ENCODE peak calls at places on chromosomes 4 and X, in five cellular contexts. One of them, this sample, is unnamed.

GRCh38 chr4:10738826-10739489 is 54.4 kb upstream of the CLNK start:
- DNase-seq in fibroblast of lung: peak
- DNase-seq in PC-3: no peak
- DNase-seq in endothelial cell of umbilical vein: no peak
- DNase-seq in HCT116: no peak
- DNase-seq in this sample: no peak

GRCh38 chrX:13432776-13433605 is 113.1 kb upstream of the ATXN3L start:
- DNase-seq in fibroblast of lung: peak
- DNase-seq in PC-3: no peak
- DNase-seq in endothelial cell of umbilical vein: no peak
- DNase-seq in HCT116: no peak
- DNase-seq in this sample: no peak

GRCh38 chrX:137565921-137566745 is at the start of gene ZIC3:
- DNase-seq in fibroblast of lung: peak
- DNase-seq in PC-3: peak
- DNase-seq in endothelial cell of umbilical vein: peak
- DNase-seq in HCT116: no peak
- DNase-seq in this sample: peak

GRCh38 chr4:86901864-86902263 is 9.6 kb upstream of the C4orf36 start:
- DNase-seq in fibroblast of lung: no peak
- DNase-seq in PC-3: no peak
- DNase-seq in endothelial cell of umbilical vein: no peak
- DNase-seq in HCT116: no peak
- DNase-seq in this sample: no peak

GRCh38 chr4:117965608-117966007 is 68.7 kb upstream of the NDST3 start:
- DNase-seq in fibroblast of lung: no peak
- DNase-seq in PC-3: no peak
- DNase-seq in endothelial cell of umbilical vein: no peak
- DNase-seq in HCT116: no peak
- DNase-seq in this sample: peak

GRCh38 chr4:5989236-5990225 is 28.7 kb downstream of the C4orf50 start:
- DNase-seq in fibroblast of lung: no peak
- DNase-seq in PC-3: no peak
- DNase-seq in endothelial cell of umbilical vein: no peak
- DNase-seq in HCT116: no peak
- DNase-seq in this sample: no peak

GRCh38 chr4:7939377-7940108 is at the start of gene AFAP1:
- DNase-seq in fibroblast of lung: peak
- DNase-seq in PC-3: peak
- DNase-seq in endothelial cell of umbilical vein: peak
- DNase-seq in HCT116: peak
- DNase-seq in this sample: peak

GRCh38 chr4:147336252-147336651 is 144.6 kb upstream of the EDNRA start:
- DNase-seq in fibroblast of lung: peak
- DNase-seq in PC-3: no peak
- DNase-seq in endothelial cell of umbilical vein: peak
- DNase-seq in HCT116: no peak
- DNase-seq in this sample: peak

GRCh38 chrX:66221856-66222255 is 57.8 kb downstream of the HEPH start:
- DNase-seq in fibroblast of lung: peak
- DNase-seq in PC-3: no peak
- DNase-seq in endothelial cell of umbilical vein: no peak
- DNase-seq in HCT116: no peak
- DNase-seq in this sample: no peak

GRCh38 chrX:104972737-104973136 is 247.8 kb downstream of the TEX13A start:
- DNase-seq in fibroblast of lung: no peak
- DNase-seq in PC-3: peak
- DNase-seq in endothelial cell of umbilical vein: no peak
- DNase-seq in HCT116: no peak
- DNase-seq in this sample: no peak

GRCh38 chrX:118727686-118728339 is 407 bp downstream of the IL13RA1 start:
- DNase-seq in fibroblast of lung: peak
- DNase-seq in PC-3: peak
- DNase-seq in endothelial cell of umbilical vein: peak
- DNase-seq in HCT116: no peak
- DNase-seq in this sample: no peak

GRCh38 chr4:101753702-101754101 is 36.8 kb upstream of the BANK1 start:
- DNase-seq in fibroblast of lung: peak
- DNase-seq in PC-3: no peak
- DNase-seq in endothelial cell of umbilical vein: no peak
- DNase-seq in HCT116: no peak
- DNase-seq in this sample: no peak

GRCh38 chr4:1502501-1502886 is 96.3 kb upstream of the NKX1-1 start:
- DNase-seq in fibroblast of lung: no peak
- DNase-seq in PC-3: no peak
- DNase-seq in endothelial cell of umbilical vein: no peak
- DNase-seq in HCT116: no peak
- DNase-seq in this sample: no peak

GRCh38 chr4:81424336-81424735 is 47.4 kb downstream of the RASGEF1B start:
- DNase-seq in fibroblast of lung: no peak
- DNase-seq in PC-3: no peak
- DNase-seq in endothelial cell of umbilical vein: no peak
- DNase-seq in HCT116: no peak
- DNase-seq in this sample: no peak

GRCh38 chr4:111854494-111855087 is 290.7 kb upstream of the FAM241A start:
- DNase-seq in fibroblast of lung: peak
- DNase-seq in PC-3: peak
- DNase-seq in endothelial cell of umbilical vein: peak
- DNase-seq in HCT116: peak
- DNase-seq in this sample: peak

GRCh38 chr4:168604496-168605373 is 107.9 kb downstream of the PALLD start:
- DNase-seq in fibroblast of lung: peak
- DNase-seq in PC-3: peak
- DNase-seq in endothelial cell of umbilical vein: peak
- DNase-seq in HCT116: peak
- DNase-seq in this sample: peak

GRCh38 chrX:5595570-5595969 is 633.1 kb downstream of the NLGN4X start:
- DNase-seq in fibroblast of lung: no peak
- DNase-seq in PC-3: no peak
- DNase-seq in endothelial cell of umbilical vein: no peak
- DNase-seq in HCT116: no peak
- DNase-seq in this sample: peak

GRCh38 chrX:2577844-2578444 is 77.2 kb upstream of the DHRSX start:
- DNase-seq in fibroblast of lung: no peak
- DNase-seq in PC-3: no peak
- DNase-seq in endothelial cell of umbilical vein: no peak
- DNase-seq in HCT116: no peak
- DNase-seq in this sample: peak

GRCh38 chr4:127780598-127780997 is 1.5 kb upstream of the HSPA4L start:
- DNase-seq in fibroblast of lung: no peak
- DNase-seq in PC-3: no peak
- DNase-seq in endothelial cell of umbilical vein: no peak
- DNase-seq in HCT116: no peak
- DNase-seq in this sample: no peak

GRCh38 chrX:24364851-24365538 is 4.6 kb downstream of the SUPT20HL1 start:
- DNase-seq in fibroblast of lung: no peak
- DNase-seq in PC-3: no peak
- DNase-seq in endothelial cell of umbilical vein: no peak
- DNase-seq in HCT116: no peak
- DNase-seq in this sample: no peak

GRCh38 chrX:18278448-18278847 is 57.8 kb upstream of the BEND2 start:
- DNase-seq in fibroblast of lung: no peak
- DNase-seq in PC-3: no peak
- DNase-seq in endothelial cell of umbilical vein: no peak
- DNase-seq in HCT116: no peak
- DNase-seq in this sample: no peak

GRCh38 chrX:143940119-143940518 is 56.2 kb downstream of the UBE2NL start:
- DNase-seq in fibroblast of lung: no peak
- DNase-seq in PC-3: no peak
- DNase-seq in endothelial cell of umbilical vein: no peak
- DNase-seq in HCT116: no peak
- DNase-seq in this sample: no peak

GRCh38 chr4:87525636-87526035 is 3.5 kb downstream of the SPARCL1 start:
- DNase-seq in fibroblast of lung: peak
- DNase-seq in PC-3: no peak
- DNase-seq in endothelial cell of umbilical vein: no peak
- DNase-seq in HCT116: no peak
- DNase-seq in this sample: peak

GRCh38 chr4:135383889-135384288 is 1182.3 kb upstream of the PABPC4L start:
- DNase-seq in fibroblast of lung: no peak
- DNase-seq in PC-3: no peak
- DNase-seq in endothelial cell of umbilical vein: no peak
- DNase-seq in HCT116: no peak
- DNase-seq in this sample: peak

GRCh38 chr4:82381235-82381634 is 7.4 kb upstream of the HNRNPD start:
- DNase-seq in fibroblast of lung: no peak
- DNase-seq in PC-3: no peak
- DNase-seq in endothelial cell of umbilical vein: no peak
- DNase-seq in HCT116: no peak
- DNase-seq in this sample: no peak

GRCh38 chr4:8383451-8384160 is 56.9 kb downstream of the ACOX3 start:
- DNase-seq in fibroblast of lung: peak
- DNase-seq in PC-3: no peak
- DNase-seq in endothelial cell of umbilical vein: no peak
- DNase-seq in HCT116: no peak
- DNase-seq in this sample: no peak

GRCh38 chr4:20528508-20528907 is 171.8 kb upstream of the PACRGL start:
- DNase-seq in fibroblast of lung: peak
- DNase-seq in PC-3: no peak
- DNase-seq in endothelial cell of umbilical vein: peak
- DNase-seq in HCT116: no peak
- DNase-seq in this sample: no peak

GRCh38 chr4:150828159-150828558 is 186.9 kb downstream of the LRBA start:
- DNase-seq in fibroblast of lung: no peak
- DNase-seq in PC-3: no peak
- DNase-seq in endothelial cell of umbilical vein: no peak
- DNase-seq in HCT116: no peak
- DNase-seq in this sample: no peak

GRCh38 chr4:173119818-173120217 is 48.8 kb upstream of the GALNT7 start:
- DNase-seq in fibroblast of lung: peak
- DNase-seq in PC-3: peak
- DNase-seq in endothelial cell of umbilical vein: no peak
- DNase-seq in HCT116: no peak
- DNase-seq in this sample: no peak

GRCh38 chr4:101232074-101232776 is 115.1 kb downstream of the PPP3CA start:
- DNase-seq in fibroblast of lung: peak
- DNase-seq in PC-3: peak
- DNase-seq in endothelial cell of umbilical vein: peak
- DNase-seq in HCT116: no peak
- DNase-seq in this sample: peak

GRCh38 chrX:106863697-106864096 is 39.4 kb downstream of the RIPPLY1 start:
- DNase-seq in fibroblast of lung: no peak
- DNase-seq in PC-3: no peak
- DNase-seq in endothelial cell of umbilical vein: no peak
- DNase-seq in HCT116: no peak
- DNase-seq in this sample: no peak

GRCh38 chr4:8185280-8185679 is 13.8 kb upstream of the SH3TC1 start:
- DNase-seq in fibroblast of lung: peak
- DNase-seq in PC-3: peak
- DNase-seq in endothelial cell of umbilical vein: no peak
- DNase-seq in HCT116: no peak
- DNase-seq in this sample: no peak

GRCh38 chrX:18698762-18699650 is 8.4 kb upstream of the PPEF1 start:
- DNase-seq in fibroblast of lung: no peak
- DNase-seq in PC-3: no peak
- DNase-seq in endothelial cell of umbilical vein: no peak
- DNase-seq in HCT116: no peak
- DNase-seq in this sample: peak

GRCh38 chr4:184824776-184825393 is 883 bp downstream of the ACSL1 start:
- DNase-seq in fibroblast of lung: no peak
- DNase-seq in PC-3: peak
- DNase-seq in endothelial cell of umbilical vein: peak
- DNase-seq in HCT116: no peak
- DNase-seq in this sample: no peak
- TF ChIP-seq EZH2 in fibroblast of lung: no peak
- TF ChIP-seq EZH2 in PC-3: no peak
- TF ChIP-seq EZH2 in endothelial cell of umbilical vein: no peak
- TF ChIP-seq EZH2 in HCT116: no peak
- TF ChIP-seq EZH2 in this sample: no peak

DNA sequence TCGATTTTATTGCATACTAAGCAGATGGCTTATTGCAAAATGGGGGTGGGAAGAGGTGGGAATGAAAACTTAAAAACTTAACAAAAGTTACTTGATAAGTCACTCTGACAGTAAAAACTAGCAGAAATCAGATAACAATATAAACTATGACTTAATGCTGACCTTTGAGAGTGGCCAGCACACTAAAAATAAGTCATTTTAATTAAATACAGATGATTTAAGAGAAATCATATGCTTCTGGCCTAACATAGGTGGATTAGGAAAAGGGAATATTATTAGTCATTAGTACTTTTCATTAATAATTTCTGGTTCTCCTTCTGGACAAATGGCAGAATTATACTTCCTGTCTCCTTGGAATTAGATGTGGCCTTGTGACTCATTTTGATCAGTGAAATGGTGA is 756.7 kb downstream of the PCDH19 start:
- DNase-seq in fibroblast of lung: no peak
- DNase-seq in PC-3: no peak
- DNase-seq in endothelial cell of umbilical vein: no peak
- DNase-seq in HCT116: no peak
- DNase-seq in this sample: no peak
- TF ChIP-seq CTCF in fibroblast of lung: no peak
- TF ChIP-seq CTCF in PC-3: no peak
- TF ChIP-seq CTCF in endothelial cell of umbilical vein: no peak
- TF ChIP-seq CTCF in HCT116: no peak
- TF ChIP-seq CTCF in this sample: no peak

DNA sequence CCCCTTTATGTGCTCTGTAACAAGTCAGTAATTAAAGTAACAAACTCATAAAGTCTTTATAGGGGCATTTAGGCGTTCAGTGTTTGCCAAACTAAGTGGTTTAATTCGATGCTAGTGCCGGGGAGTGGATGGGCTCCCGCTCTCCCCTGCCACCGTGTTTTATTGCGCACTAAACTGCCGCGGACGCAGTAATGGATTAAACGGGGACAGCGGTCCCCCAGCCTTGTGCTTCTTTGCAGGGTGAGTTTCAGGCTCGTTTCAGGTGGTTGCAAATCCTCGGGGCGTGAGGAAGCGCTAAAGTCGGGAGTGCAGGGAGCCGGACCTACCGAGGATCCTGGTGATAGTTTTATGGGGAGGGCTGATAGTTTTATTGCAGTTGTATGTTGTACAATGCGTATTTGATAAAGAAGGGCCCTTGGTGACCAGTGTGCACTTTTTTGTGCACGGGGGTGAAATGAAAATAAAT is 1.7 kb upstream of the PHOX2B start:
- DNase-seq in fibroblast of lung: no peak
- DNase-seq in PC-3: no peak
- DNase-seq in endothelial cell of umbilical vein: no peak
- DNase-seq in HCT116: no peak
- DNase-seq in this sample: no peak
- TF ChIP-seq EZH2 in fibroblast of lung: peak
- TF ChIP-seq EZH2 in PC-3: no peak
- TF ChIP-seq EZH2 in endothelial cell of umbilical vein: peak
- TF ChIP-seq EZH2 in HCT116: no peak
- TF ChIP-seq EZH2 in this sample: no peak

GRCh38 chrX:129678176-129678880 is 23.6 kb upstream of the APLN start:
- DNase-seq in fibroblast of lung: peak
- DNase-seq in PC-3: peak
- DNase-seq in endothelial cell of umbilical vein: peak
- DNase-seq in HCT116: no peak
- DNase-seq in this sample: peak
- TF ChIP-seq CTCF in fibroblast of lung: no peak
- TF ChIP-seq CTCF in PC-3: peak
- TF ChIP-seq CTCF in endothelial cell of umbilical vein: peak
- TF ChIP-seq CTCF in HCT116: no peak
- TF ChIP-seq CTCF in this sample: peak